ENCODE peak calls at places on chromosomes 16 and 17, in five cellular contexts. One of them, this sample, is unnamed.
A peak's percentile ranks its signal among the peaks of the same experiment; 100 is the strongest.

GRCh38 chr17:17132746-17133145 is 73.4 kb downstream of the PLD6 start:
- DNase-seq in fibroblast of the aortic adventitia: no peak
- DNase-seq in stimulated activated CD4-positive, alpha-beta T cell treated with anti-CD3 and anti-CD28 coated beads, Interleukin-12 subunit alpha, Interleukin-12 subunit beta, amount 100 ng/mL, for 48 hours: no peak
- DNase-seq in CD4-positive, alpha-beta memory T cell: no peak
- DNase-seq in D341Med: no peak
- DNase-seq in this sample: no peak

GRCh38 chr17:82884923-82885322 is 45.1 kb upstream of the ZNF750 start:
- DNase-seq in fibroblast of the aortic adventitia: no peak
- DNase-seq in stimulated activated CD4-positive, alpha-beta T cell treated with anti-CD3 and anti-CD28 coated beads, Interleukin-12 subunit alpha, Interleukin-12 subunit beta, amount 100 ng/mL, for 48 hours: no peak
- DNase-seq in CD4-positive, alpha-beta memory T cell: peak; percentile 23
- DNase-seq in D341Med: no peak
- DNase-seq in this sample: no peak

GRCh38 chr17:78908426-78908825 is 5.4 kb upstream of the CEP295NL start:
- DNase-seq in fibroblast of the aortic adventitia: no peak
- DNase-seq in stimulated activated CD4-positive, alpha-beta T cell treated with anti-CD3 and anti-CD28 coated beads, Interleukin-12 subunit alpha, Interleukin-12 subunit beta, amount 100 ng/mL, for 48 hours: no peak
- DNase-seq in CD4-positive, alpha-beta memory T cell: no peak
- DNase-seq in D341Med: no peak
- DNase-seq in this sample: no peak

GRCh38 chr17:77475012-77475976 is 334.5 kb downstream of the SEC14L1 start:
- DNase-seq in fibroblast of the aortic adventitia: peak; percentile 75
- DNase-seq in stimulated activated CD4-positive, alpha-beta T cell treated with anti-CD3 and anti-CD28 coated beads, Interleukin-12 subunit alpha, Interleukin-12 subunit beta, amount 100 ng/mL, for 48 hours: no peak
- DNase-seq in CD4-positive, alpha-beta memory T cell: peak; percentile 60
- DNase-seq in D341Med: no peak
- DNase-seq in this sample: peak; percentile 77

GRCh38 chr17:77145209-77145608 is 4.4 kb downstream of the SEC14L1 start:
- DNase-seq in fibroblast of the aortic adventitia: no peak
- DNase-seq in stimulated activated CD4-positive, alpha-beta T cell treated with anti-CD3 and anti-CD28 coated beads, Interleukin-12 subunit alpha, Interleukin-12 subunit beta, amount 100 ng/mL, for 48 hours: no peak
- DNase-seq in CD4-positive, alpha-beta memory T cell: no peak
- DNase-seq in D341Med: no peak
- DNase-seq in this sample: no peak

GRCh38 chr16:57611184-57611583 is 17.2 kb upstream of the ADGRG1 start:
- DNase-seq in fibroblast of the aortic adventitia: peak; percentile 55
- DNase-seq in stimulated activated CD4-positive, alpha-beta T cell treated with anti-CD3 and anti-CD28 coated beads, Interleukin-12 subunit alpha, Interleukin-12 subunit beta, amount 100 ng/mL, for 48 hours: no peak
- DNase-seq in CD4-positive, alpha-beta memory T cell: no peak
- DNase-seq in D341Med: no peak
- DNase-seq in this sample: no peak

GRCh38 chr17:67110619-67111018 is 66.3 kb downstream of the CACNG1 start:
- DNase-seq in fibroblast of the aortic adventitia: no peak
- DNase-seq in stimulated activated CD4-positive, alpha-beta T cell treated with anti-CD3 and anti-CD28 coated beads, Interleukin-12 subunit alpha, Interleukin-12 subunit beta, amount 100 ng/mL, for 48 hours: no peak
- DNase-seq in CD4-positive, alpha-beta memory T cell: no peak
- DNase-seq in D341Med: no peak
- DNase-seq in this sample: no peak

GRCh38 chr17:7019839-7020519 is 2.9 kb upstream of the BCL6B start:
- DNase-seq in fibroblast of the aortic adventitia: peak; percentile 62
- DNase-seq in stimulated activated CD4-positive, alpha-beta T cell treated with anti-CD3 and anti-CD28 coated beads, Interleukin-12 subunit alpha, Interleukin-12 subunit beta, amount 100 ng/mL, for 48 hours: no peak
- DNase-seq in CD4-positive, alpha-beta memory T cell: no peak
- DNase-seq in D341Med: peak; percentile 37
- DNase-seq in this sample: no peak

This sample was measured in HL-60.